ENCODE peak calls at places on chromosomes 5 and 9, in ten cellular contexts. F is AG04450, R is coronary artery, S is kidney, Z is endodermal cell, V is epithelial cell of esophagus, H is lower leg skin, Y is GM06990, E is spleen, D is thyroid gland. X is an unnamed sample.

GRCh38 chr5:102971693-102972293 is 148.1 kb downstream of the GIN1 start:
- DNase-seq in F (no peak), R (no peak), S (no peak), Z (no peak), V (peak; percentile 8), H (no peak), Y (no peak), E (no peak), D (no peak), X (no peak)

GRCh38 chr5:172293745-172294342 is 10.3 kb upstream of the UBTD2 start:
- DNase-seq in F (no peak), R (no peak), S (no peak), Z (no peak), V (no peak), H (no peak), Y (no peak), E (no peak), D (no peak), X (no peak)

GRCh38 chr5:130099001-130099400 is 194.7 kb downstream of the CHSY3 start:
- DNase-seq in F (no peak), R (no peak), S (no peak), Z (no peak), V (no peak), H (no peak), Y (no peak), E (no peak), D (no peak), X (no peak)

GRCh38 chr9:120892177-120892747 is 15.3 kb upstream of the PHF19 start:
- DNase-seq in F (no peak), R (no peak), S (no peak), Z (no peak), V (no peak), H (no peak), Y (peak; percentile 68), E (no peak), D (no peak), X (no peak)

GRCh38 chr9:134781895-134782294 is 98.7 kb upstream of the FCN2 start:
- DNase-seq in F (no peak), R (no peak), S (no peak), Z (peak; percentile 77), V (no peak), H (no peak), Y (no peak), E (no peak), D (no peak), X (no peak)

GRCh38 chr9:14962193-14962899 is 52.1 kb upstream of the FREM1 start:
- DNase-seq in F (no peak), R (no peak), S (no peak), Z (no peak), V (peak; percentile 36), H (no peak), Y (no peak), E (no peak), D (no peak), X (no peak)

GRCh38 chr9:90878562-90878961 is 76.9 kb downstream of the SYK start:
- DNase-seq in F (no peak), R (no peak), S (no peak), Z (no peak), V (peak; percentile 97), H (no peak), Y (no peak), E (no peak), D (no peak), X (no peak)

GRCh38 chr9:121814594-121814993 is 163.2 kb downstream of the DAB2IP start:
- DNase-seq in F (no peak), R (peak; percentile 68), S (no peak), Z (peak; percentile 58), V (no peak), H (peak; percentile 40), Y (no peak), E (no peak), D (no peak), X (no peak)

GRCh38 chr5:150322202-150322601 is 19.5 kb upstream of the ARSI start:
- DNase-seq in F (no peak), R (no peak), S (no peak), Z (no peak), V (peak; percentile 93), H (no peak), Y (no peak), E (no peak), D (no peak), X (no peak)

GRCh38 chr9:104805441-104805840 is 41.5 kb downstream of the NIPSNAP3B start:
- DNase-seq in F (no peak), R (no peak), S (no peak), Z (no peak), V (peak; percentile 67), H (no peak), Y (no peak), E (no peak), D (no peak), X (no peak)

GRCh38 chr5:79935992-79936643 is 54.9 kb downstream of the MTX3 start:
- DNase-seq in F (no peak), R (no peak), S (no peak), Z (no peak), V (peak; percentile 74), H (no peak), Y (no peak), E (no peak), D (peak; percentile 51), X (no peak)

GRCh38 chr5:134174841-134175839 is 1.6 kb downstream of the SKP1 start:
- DNase-seq in F (no peak), R (no peak), S (no peak), Z (no peak), V (peak; percentile 36), H (no peak), Y (no peak), E (no peak), D (no peak), X (no peak)

GRCh38 chr9:121222524-121223171 is 21.0 kb upstream of the RAB14 start:
- DNase-seq in F (no peak), R (no peak), S (no peak), Z (no peak), V (peak; percentile 66), H (no peak), Y (no peak), E (no peak), D (no peak), X (no peak)

GRCh38 chr5:115709585-115709984 is 83.7 kb upstream of the TMED7 start:
- DNase-seq in F (no peak), R (no peak), S (no peak), Z (no peak), V (no peak), H (no peak), Y (no peak), E (no peak), D (no peak), X (no peak)

GRCh38 chr5:75519761-75520160 is 8.1 kb downstream of the POLK start:
- DNase-seq in F (no peak), R (no peak), S (no peak), Z (no peak), V (no peak), H (no peak), Y (no peak), E (no peak), D (no peak), X (no peak)

GRCh38 chr5:14960120-14960462 is 88.5 kb upstream of the ANKH start:
- DNase-seq in F (no peak), R (no peak), S (no peak), Z (no peak), V (no peak), H (no peak), Y (no peak), E (no peak), D (no peak), X (no peak)
- H3K4me3 ChIP-seq in F (no peak overlapping the region), R (no peak overlapping the region), S (no peak overlapping the region), Z (no peak overlapping the region), V (no peak overlapping the region), H (no peak overlapping the region), Y (no peak overlapping the region), E (no peak overlapping the region), D (no peak overlapping the region), X (no peak overlapping the region)

DNA sequence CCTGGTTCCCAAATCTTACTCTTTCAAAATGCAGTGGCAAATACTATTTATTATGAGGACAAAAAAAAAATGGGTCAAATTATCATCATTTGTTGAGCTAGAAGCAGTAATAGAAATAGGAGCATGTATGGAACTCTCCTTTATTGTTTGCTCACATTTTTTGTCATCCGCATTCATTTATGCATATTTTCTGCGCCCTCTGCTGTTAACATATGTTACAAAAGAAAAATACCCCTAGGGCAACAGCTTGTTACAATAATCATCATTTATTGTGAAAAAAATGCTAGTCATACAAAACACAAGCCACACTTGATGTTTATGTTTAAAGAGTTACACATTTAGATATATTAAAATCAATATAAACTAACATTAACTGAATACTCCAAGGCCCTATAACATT is 328.2 kb downstream of the TUSC1 start:
- DNase-seq in F (no peak), R (no peak), S (no peak), Z (no peak), V (peak; percentile 0), H (no peak), Y (no peak), E (no peak), D (no peak), X (no peak)
- TF ChIP-seq CTCF in F (no peak), R (no peak), S (no peak), Z (no peak), V (no peak), H (no peak), Y (no peak), E (no peak), D (no peak), X (no peak)

GRCh38 chr5:74501674-74502478 is 138.7 kb downstream of the ENC1 start:
- DNase-seq in F (no peak), R (no peak), S (no peak), Z (no peak), V (no peak), H (no peak), Y (no peak), E (no peak), D (no peak), X (no peak)
- H3K4me3 ChIP-seq in F (no peak overlapping the region), R (no peak overlapping the region), S (no peak overlapping the region), Z (no peak overlapping the region), V (no peak overlapping the region), H (no peak overlapping the region), Y (no peak overlapping the region), E (no peak overlapping the region), D (no peak overlapping the region), X (no peak overlapping the region)

GRCh38 chr9:12988259-12988658 is 213.4 kb downstream of the LURAP1L start:
- DNase-seq in F (no peak), R (no peak), S (no peak), Z (no peak), V (no peak), H (no peak), Y (no peak), E (no peak), D (no peak), X (no peak)
- TF ChIP-seq CTCF in F (no peak), R (no peak), S (no peak), Z (peak; percentile 33), V (no peak), H (no peak), Y (no peak), E (no peak), D (peak; percentile 38), X (no peak)

X was measured in GM12864.